ENCODE peak calls at places on chromosomes 5 and 9, in five cellular contexts. One of them, this sample, is unnamed.

GRCh38 chr9:123996731-123997421 is 14.7 kb upstream of the LHX2 start:
- DNase-seq in HCT116: no peak
- DNase-seq in foreskin fibroblast: no peak
- DNase-seq in PC-3: no peak
- DNase-seq in AG10803: no peak
- DNase-seq in this sample: peak

GRCh38 chr9:117083440-117083984 is 331.3 kb downstream of the ASTN2 start:
- DNase-seq in HCT116: no peak
- DNase-seq in foreskin fibroblast: no peak
- DNase-seq in PC-3: no peak
- DNase-seq in AG10803: no peak
- DNase-seq in this sample: no peak

GRCh38 chr5:548256-548655 is 24.0 kb upstream of the SLC9A3 start:
- DNase-seq in HCT116: no peak
- DNase-seq in foreskin fibroblast: peak
- DNase-seq in PC-3: no peak
- DNase-seq in AG10803: peak
- DNase-seq in this sample: no peak

GRCh38 chr5:24225051-24225450 is 419.7 kb downstream of the CDH10 start:
- DNase-seq in HCT116: no peak
- DNase-seq in foreskin fibroblast: peak
- DNase-seq in PC-3: peak
- DNase-seq in AG10803: peak
- DNase-seq in this sample: peak

GRCh38 chr5:35282805-35283204 is 52.5 kb upstream of the PRLR start:
- DNase-seq in HCT116: no peak
- DNase-seq in foreskin fibroblast: no peak
- DNase-seq in PC-3: no peak
- DNase-seq in AG10803: no peak
- DNase-seq in this sample: no peak

GRCh38 chr5:170416526-170416925 is 27.4 kb upstream of the KCNMB1 start:
- DNase-seq in HCT116: no peak
- DNase-seq in foreskin fibroblast: no peak
- DNase-seq in PC-3: no peak
- DNase-seq in AG10803: no peak
- DNase-seq in this sample: no peak

GRCh38 chr9:105457560-105458294 is 9.9 kb downstream of the FSD1L start:
- DNase-seq in HCT116: no peak
- DNase-seq in foreskin fibroblast: no peak
- DNase-seq in PC-3: no peak
- DNase-seq in AG10803: no peak
- DNase-seq in this sample: peak

GRCh38 chr5:96336351-96336985 is 96.6 kb downstream of the PCSK1 start:
- DNase-seq in HCT116: peak
- DNase-seq in foreskin fibroblast: peak
- DNase-seq in PC-3: peak
- DNase-seq in AG10803: peak
- DNase-seq in this sample: peak

GRCh38 chr9:95092321-95093072 is 225.0 kb downstream of the FANCC start:
- DNase-seq in HCT116: peak
- DNase-seq in foreskin fibroblast: peak
- DNase-seq in PC-3: peak
- DNase-seq in AG10803: peak
- DNase-seq in this sample: peak

GRCh38 chr5:139294372-139295165 is 1.0 kb downstream of the MATR3 start:
- DNase-seq in HCT116: peak
- DNase-seq in foreskin fibroblast: peak
- DNase-seq in PC-3: peak
- DNase-seq in AG10803: peak
- DNase-seq in this sample: peak

GRCh38 chr5:131640043-131640856 is 5.2 kb upstream of the RAPGEF6 start:
- DNase-seq in HCT116: no peak
- DNase-seq in foreskin fibroblast: peak
- DNase-seq in PC-3: peak
- DNase-seq in AG10803: peak
- DNase-seq in this sample: peak

GRCh38 chr9:98962181-98962560 is 18.5 kb downstream of the COL15A1 start:
- DNase-seq in HCT116: no peak
- DNase-seq in foreskin fibroblast: peak
- DNase-seq in PC-3: no peak
- DNase-seq in AG10803: peak
- DNase-seq in this sample: no peak

GRCh38 chr5:132807163-132807838 is 5.8 kb upstream of the SOWAHA start:
- DNase-seq in HCT116: peak
- DNase-seq in foreskin fibroblast: no peak
- DNase-seq in PC-3: no peak
- DNase-seq in AG10803: no peak
- DNase-seq in this sample: no peak

GRCh38 chr5:60568646-60569045 is 131.3 kb downstream of the DEPDC1B start:
- DNase-seq in HCT116: no peak
- DNase-seq in foreskin fibroblast: no peak
- DNase-seq in PC-3: no peak
- DNase-seq in AG10803: no peak
- DNase-seq in this sample: no peak

GRCh38 chr5:107469485-107469884 is 201.3 kb downstream of the EFNA5 start:
- DNase-seq in HCT116: peak
- DNase-seq in foreskin fibroblast: peak
- DNase-seq in PC-3: peak
- DNase-seq in AG10803: peak
- DNase-seq in this sample: peak

GRCh38 chr9:90074319-90074962 is 469.6 kb downstream of the GADD45G start:
- DNase-seq in HCT116: no peak
- DNase-seq in foreskin fibroblast: no peak
- DNase-seq in PC-3: no peak
- DNase-seq in AG10803: no peak
- DNase-seq in this sample: no peak

GRCh38 chr5:67773439-67773988 is 442.0 kb upstream of the PIK3R1 start:
- DNase-seq in HCT116: peak
- DNase-seq in foreskin fibroblast: peak
- DNase-seq in PC-3: no peak
- DNase-seq in AG10803: peak
- DNase-seq in this sample: peak

GRCh38 chr5:160938532-160938931 is 86.5 kb upstream of the ATP10B start:
- DNase-seq in HCT116: no peak
- DNase-seq in foreskin fibroblast: no peak
- DNase-seq in PC-3: peak
- DNase-seq in AG10803: no peak
- DNase-seq in this sample: peak

GRCh38 chr9:123401879-123402513 is 46.0 kb downstream of the CRB2 start:
- DNase-seq in HCT116: peak
- DNase-seq in foreskin fibroblast: peak
- DNase-seq in PC-3: peak
- DNase-seq in AG10803: peak
- DNase-seq in this sample: peak

GRCh38 chr9:23979491-23979890 is 153.5 kb upstream of the ELAVL2 start:
- DNase-seq in HCT116: no peak
- DNase-seq in foreskin fibroblast: no peak
- DNase-seq in PC-3: no peak
- DNase-seq in AG10803: no peak
- DNase-seq in this sample: no peak

GRCh38 chr5:94240616-94241287 is 377.7 kb downstream of the KIAA0825 start:
- DNase-seq in HCT116: no peak
- DNase-seq in foreskin fibroblast: peak
- DNase-seq in PC-3: peak
- DNase-seq in AG10803: peak
- DNase-seq in this sample: no peak

GRCh38 chr5:175588709-175589429 is 69.0 kb upstream of the HRH2 start:
- DNase-seq in HCT116: no peak
- DNase-seq in foreskin fibroblast: no peak
- DNase-seq in PC-3: no peak
- DNase-seq in AG10803: no peak
- DNase-seq in this sample: no peak

GRCh38 chr5:134248271-134248670 is 22.4 kb upstream of the PPP2CA start:
- DNase-seq in HCT116: no peak
- DNase-seq in foreskin fibroblast: peak
- DNase-seq in PC-3: peak
- DNase-seq in AG10803: no peak
- DNase-seq in this sample: peak

GRCh38 chr5:150045512-150045911 is 40.8 kb downstream of the CSF1R start:
- DNase-seq in HCT116: no peak
- DNase-seq in foreskin fibroblast: no peak
- DNase-seq in PC-3: no peak
- DNase-seq in AG10803: no peak
- DNase-seq in this sample: no peak
- TF ChIP-seq CTCF in HCT116: peak
- TF ChIP-seq CTCF in foreskin fibroblast: no peak
- TF ChIP-seq CTCF in PC-3: peak
- TF ChIP-seq CTCF in AG10803: no peak
- TF ChIP-seq CTCF in this sample: no peak

DNA sequence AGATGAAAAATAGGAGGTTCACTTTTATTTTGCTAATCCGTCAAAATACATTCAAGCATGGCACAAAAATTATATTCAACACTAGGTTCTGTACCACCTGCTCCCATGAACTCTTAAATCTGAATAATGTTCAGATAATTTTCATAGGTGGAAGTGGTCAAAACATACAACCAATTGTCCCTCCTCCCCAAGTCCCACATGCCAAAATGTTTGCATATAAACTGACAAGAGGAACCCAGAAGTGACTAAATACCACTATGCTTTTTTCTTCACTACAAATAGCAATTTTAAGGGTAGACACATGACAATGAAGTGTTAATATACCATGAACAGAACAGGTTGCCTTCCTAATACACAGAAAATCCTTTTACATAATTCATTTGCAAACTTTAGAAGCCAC is 3.7 kb downstream of the HNRNPA0 start:
- DNase-seq in HCT116: no peak
- DNase-seq in foreskin fibroblast: no peak
- DNase-seq in PC-3: no peak
- DNase-seq in AG10803: no peak
- DNase-seq in this sample: no peak
- H3K4me3 ChIP-seq in HCT116: no peak
- H3K4me3 ChIP-seq in foreskin fibroblast: no peak
- H3K4me3 ChIP-seq in PC-3: no peak
- H3K4me3 ChIP-seq in AG10803: no peak
- H3K4me3 ChIP-seq in this sample: no peak

GRCh38 chr5:21817668-21818419 is 1035.3 kb downstream of the CDH12 start:
- DNase-seq in HCT116: no peak
- DNase-seq in foreskin fibroblast: no peak
- DNase-seq in PC-3: peak
- DNase-seq in AG10803: no peak
- DNase-seq in this sample: no peak
- TF ChIP-seq CTCF in HCT116: no peak
- TF ChIP-seq CTCF in foreskin fibroblast: no peak
- TF ChIP-seq CTCF in PC-3: peak
- TF ChIP-seq CTCF in AG10803: peak
- TF ChIP-seq CTCF in this sample: no peak

DNA sequence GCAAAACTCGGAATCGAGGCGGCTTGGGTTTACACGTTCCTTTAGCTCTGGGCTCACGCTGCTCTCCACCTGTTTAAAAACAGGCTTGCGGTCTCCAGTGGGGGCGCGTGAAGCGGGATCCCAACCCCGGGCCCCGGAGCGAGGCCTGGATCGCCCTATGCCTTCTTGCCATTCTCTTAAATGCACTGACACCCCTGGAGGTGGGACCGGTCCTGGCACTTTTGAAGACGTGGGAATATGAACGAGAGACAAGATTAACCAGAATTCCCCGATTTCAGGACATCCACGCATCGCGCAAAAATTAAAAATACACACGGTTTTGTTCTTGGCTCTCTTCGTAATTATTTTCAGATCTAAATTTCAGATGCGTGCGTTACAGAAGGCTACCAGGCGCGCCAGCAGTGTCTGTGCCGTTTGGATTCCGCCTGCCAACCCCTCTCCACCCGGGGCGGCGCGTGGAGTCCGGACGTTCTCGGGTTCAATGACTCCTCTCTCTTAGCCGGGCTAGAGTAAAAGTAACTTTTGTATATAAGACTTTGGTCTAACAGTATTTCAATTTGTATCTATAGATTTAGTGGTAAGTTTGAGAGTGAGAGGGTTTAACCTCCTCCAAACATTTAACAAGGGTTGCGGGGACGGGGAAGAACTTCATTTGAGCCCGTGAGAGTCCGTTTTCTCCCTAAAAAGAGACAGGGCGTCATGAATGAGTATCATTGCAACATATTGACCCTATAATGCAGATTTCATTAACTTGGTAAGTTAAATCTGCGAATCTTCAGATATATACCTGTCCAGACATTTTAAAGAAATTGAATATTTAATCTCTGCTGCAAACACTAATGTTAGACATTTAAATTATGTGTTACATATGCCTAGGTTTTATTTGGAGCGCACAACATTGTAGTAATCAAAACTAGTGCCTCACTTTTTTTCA is 3.8 kb downstream of the FOXD1 start:
- DNase-seq in HCT116: no peak
- DNase-seq in foreskin fibroblast: no peak
- DNase-seq in PC-3: no peak
- DNase-seq in AG10803: peak
- DNase-seq in this sample: no peak
- H3K4me3 ChIP-seq in HCT116: no peak
- H3K4me3 ChIP-seq in foreskin fibroblast: peak
- H3K4me3 ChIP-seq in PC-3: peak
- H3K4me3 ChIP-seq in AG10803: peak
- H3K4me3 ChIP-seq in this sample: no peak